ENCODE peak calls at places on chromosomes 11 and 22, in nine cellular contexts. M is body of pancreas, N is lung, S is HFF-Myc, C is A549, K is right atrium auricular region, J is epithelial cell of esophagus, G is A673, A is cardiac fibroblast. W is an unnamed sample.

GRCh38 chr11:35192347-35192746 is 53.4 kb downstream of the CD44 start:
- DNase-seq in M (peak), N (peak), S (no peak), C (no peak), K (no peak), J (no peak), G (no peak), A (peak), W (no peak)

GRCh38 chr11:65436412-65437032 is 13.9 kb downstream of the NEAT1 start:
- DNase-seq in M (no peak), N (no peak), S (no peak), C (no peak), K (peak), J (peak), G (no peak), A (peak), W (no peak)

GRCh38 chr22:19959043-19959586 is 17.5 kb upstream of the TXNRD2 start:
- DNase-seq in M (peak), N (peak), S (no peak), C (no peak), K (peak), J (peak), G (peak), A (peak), W (no peak)

GRCh38 chr11:111554532-111554931 is 14.0 kb downstream of the LAYN start:
- DNase-seq in M (no peak), N (no peak), S (no peak), C (no peak), K (no peak), J (peak), G (no peak), A (peak), W (no peak)

GRCh38 chr11:11038339-11039248 is 180.7 kb upstream of the ZBED5 start:
- DNase-seq in M (no peak), N (no peak), S (no peak), C (no peak), K (no peak), J (no peak), G (no peak), A (no peak), W (no peak)

GRCh38 chr11:15668718-15669117 is 554.0 kb downstream of the INSC start:
- DNase-seq in M (no peak), N (no peak), S (no peak), C (no peak), K (no peak), J (no peak), G (no peak), A (no peak), W (peak)

GRCh38 chr11:93852242-93852641 is 1.8 kb upstream of the VSTM5 start:
- DNase-seq in M (no peak), N (peak), S (no peak), C (no peak), K (peak), J (no peak), G (no peak), A (no peak), W (no peak)

GRCh38 chr11:65366340-65366773 is 11.8 kb downstream of the TIGD3 start:
- DNase-seq in M (peak), N (no peak), S (peak), C (peak), K (no peak), J (peak), G (peak), A (peak), W (peak)

GRCh38 chr22:38049812-38050619 is 7.2 kb upstream of the PICK1 start:
- DNase-seq in M (no peak), N (no peak), S (no peak), C (no peak), K (no peak), J (no peak), G (no peak), A (no peak), W (no peak)

GRCh38 chr22:41028841-41029240 is 63.6 kb upstream of the EP300 start:
- DNase-seq in M (no peak), N (no peak), S (no peak), C (no peak), K (no peak), J (peak), G (no peak), A (peak), W (no peak)

GRCh38 chr22:37077802-37078448 is 26.4 kb downstream of the KCTD17 start:
- DNase-seq in M (peak), N (peak), S (no peak), C (peak), K (peak), J (peak), G (peak), A (peak), W (peak)

GRCh38 chr11:72723508-72723907 is 28.7 kb downstream of the ARAP1 start:
- DNase-seq in M (peak), N (no peak), S (no peak), C (no peak), K (no peak), J (peak), G (no peak), A (no peak), W (no peak)

GRCh38 chr11:69918231-69918937 is 99.2 kb upstream of the FGF3 start:
- DNase-seq in M (peak), N (no peak), S (no peak), C (no peak), K (no peak), J (no peak), G (no peak), A (no peak), W (no peak)
- H3K4me3 ChIP-seq in M (no peak), N (no peak), S (no peak), C (no peak), K (no peak), J (no peak), G (no peak), A (no peak), W (no peak)

GRCh38 chr11:122814401-122814800 is 23.9 kb upstream of the CRTAM start:
- DNase-seq in M (no peak), N (no peak), S (no peak), C (no peak), K (no peak), J (peak), G (no peak), A (no peak), W (no peak)
- TF ChIP-seq CTCF in M (no peak), N (no peak), S (no peak), C (peak), K (no peak), J (peak), G (peak), A (peak), W (peak)

DNA sequence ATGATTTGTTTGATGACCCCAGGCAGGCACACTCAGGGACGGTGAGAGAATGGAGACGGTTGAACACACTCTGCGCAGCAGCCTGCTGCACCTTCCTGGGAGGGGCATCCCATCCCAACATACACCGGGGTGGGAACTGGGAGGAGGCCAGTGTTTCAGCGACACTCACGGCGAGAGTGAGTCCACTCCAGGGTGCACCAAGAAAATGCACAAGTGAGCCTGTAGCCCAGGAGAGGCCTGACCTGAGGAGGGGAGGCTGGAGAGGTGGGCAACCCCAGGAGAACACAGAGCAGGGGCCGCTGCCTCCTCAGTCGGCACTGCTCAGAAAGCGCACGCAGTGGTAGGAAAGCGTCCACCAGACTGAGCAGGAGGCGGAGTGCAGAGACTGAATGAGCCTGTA is 54.5 kb downstream of the IGF2 start:
- DNase-seq in M (no peak), N (peak), S (no peak), C (no peak), K (no peak), J (no peak), G (no peak), A (no peak), W (no peak)
- H3K4me3 ChIP-seq in M (no peak), N (no peak), S (no peak), C (no peak), K (no peak), J (no peak), G (no peak), A (no peak), W (no peak)

DNA sequence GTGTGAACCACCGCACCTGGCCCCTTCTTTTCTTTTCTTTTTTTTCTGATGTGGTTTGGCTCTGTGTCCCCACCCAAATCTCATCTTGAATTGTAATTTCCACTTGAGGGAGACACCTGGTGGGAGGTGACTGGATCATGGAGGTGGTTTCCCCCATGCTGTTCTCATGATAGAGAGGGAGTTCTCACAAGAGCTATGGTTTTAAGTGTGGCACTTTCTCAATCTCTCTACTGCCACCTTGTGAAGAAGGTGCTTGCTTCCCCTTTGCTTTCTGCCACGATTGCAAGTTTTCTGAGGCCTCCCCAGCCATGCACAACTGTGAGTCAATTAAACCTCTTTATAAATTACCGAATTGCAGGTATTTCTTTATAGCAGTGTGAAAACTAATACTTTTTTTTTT is 4.9 kb upstream of the TCN2 start:
- DNase-seq in M (no peak), N (no peak), S (no peak), C (no peak), K (no peak), J (peak), G (peak), A (peak), W (no peak)
- TF ChIP-seq CTCF in M (peak), N (no peak), S (peak), C (peak), K (no peak), J (peak), G (peak), A (peak), W (peak)

DNA sequence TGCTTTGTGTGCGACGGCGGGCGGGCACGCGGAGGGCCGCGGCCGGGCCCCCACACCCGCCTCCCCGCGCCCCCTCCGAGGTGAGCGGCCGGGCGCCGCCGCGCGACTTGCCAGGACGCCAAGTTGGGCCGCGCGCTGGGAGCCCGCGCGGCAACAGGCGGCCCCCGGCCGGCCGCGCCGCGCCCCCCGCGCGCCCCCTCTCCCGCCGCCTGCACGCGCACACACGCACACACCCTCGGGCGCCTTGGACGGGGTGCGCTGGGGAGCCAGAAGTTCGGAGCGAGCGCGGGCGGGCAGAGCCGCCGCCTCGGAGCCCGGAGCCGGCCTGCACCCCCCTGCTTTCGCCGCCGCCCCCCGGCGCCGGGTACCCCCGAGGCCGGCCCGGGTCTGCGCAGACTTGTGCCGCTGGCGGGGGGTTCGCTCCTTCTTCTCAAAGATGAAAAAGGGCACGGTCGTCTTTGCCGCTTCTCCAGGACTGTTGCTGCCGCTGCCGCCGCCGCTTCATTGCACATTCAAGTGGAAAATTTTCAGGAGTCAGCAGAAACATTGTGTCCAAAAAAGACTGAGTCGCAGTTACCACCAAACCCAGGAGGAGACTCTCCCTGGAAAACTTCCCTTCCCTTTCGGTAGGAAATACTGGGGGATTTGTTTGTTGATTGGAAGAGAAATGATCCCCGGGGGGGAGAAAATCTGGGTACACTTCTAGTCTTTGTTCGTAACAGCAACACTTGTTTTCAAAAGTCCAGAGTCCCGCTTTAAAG is 895 bp downstream of the TEAD1 start:
- DNase-seq in M (peak), N (no peak), S (no peak), C (no peak), K (no peak), J (peak), G (peak), A (peak), W (no peak)
- H3K4me3 ChIP-seq in M (peak), N (peak), S (peak), C (peak), K (peak), J (peak), G (peak), A (peak), W (peak)